ENCODE peak calls at places on chromosomes 1 and 21, in four cellular contexts. R is pancreas, L is brain microvascular endothelial cell, U is BJ. Y is an unnamed sample.
A peak's percentile ranks its signal among the peaks of the same experiment; 100 is the strongest.

GRCh38 chr1:167532964-167533824 is 14.9 kb upstream of the CD247 start:
- DNase-seq in R (no peak), L (no peak), U (no peak), Y (no peak)

GRCh38 chr1:61241411-61241838 is 159.1 kb downstream of the NFIA start:
- DNase-seq in L (no peak), R (peak; percentile 26), U (no peak), Y (peak; percentile 56)

GRCh38 chr1:64823691-64824476 is 79.0 kb downstream of the RAVER2 start:
- DNase-seq in L (peak; percentile 79), R (peak; percentile 42), U (peak; percentile 19), Y (peak; percentile 88)

GRCh38 chr1:113903496-113904291 is 905 bp downstream of the AP4B1 start:
- DNase-seq in R (no peak), L (no peak), U (no peak), Y (peak; percentile 15)

GRCh38 chr1:118900643-118901440 is 87.3 kb downstream of the TBX15 start:
- DNase-seq in R (no peak), L (no peak), U (no peak), Y (no peak)

GRCh38 chr1:21077085-21077484 is 99.6 kb downstream of the EIF4G3 start:
- DNase-seq in U (no peak), L (peak; percentile 63), R (no peak), Y (peak; percentile 67)

GRCh38 chr1:11342677-11343076 is 69.7 kb downstream of the UBIAD1 start:
- DNase-seq in R (no peak), L (no peak), U (no peak), Y (no peak)

GRCh38 chr1:33455537-33456301 is 16.7 kb upstream of the ZSCAN20 start:
- DNase-seq in L (peak; percentile 90), U (peak; percentile 56), R (no peak), Y (peak; percentile 86)

GRCh38 chr1:7117599-7118281 is 332.5 kb downstream of the CAMTA1 start:
- DNase-seq in U (peak; percentile 52), R (no peak), L (peak; percentile 87), Y (peak; percentile 79)

GRCh38 chr1:109299087-109299983 is 7.5 kb downstream of the MYBPHL start:
- DNase-seq in R (no peak), U (peak; percentile 61), L (peak; percentile 93), Y (peak; percentile 42)

GRCh38 chr1:202149566-202149965 is 5.0 kb upstream of the ARL8A start:
- DNase-seq in U (no peak), L (no peak), R (no peak), Y (no peak)

GRCh38 chr1:205543351-205544305 is 39.2 kb downstream of the CDK18 start:
- DNase-seq in R (no peak), L (peak; percentile 76), U (peak; percentile 46), Y (peak; percentile 99)

GRCh38 chr1:67838180-67838912 is 5.1 kb upstream of the GNG12 start:
- DNase-seq in L (no peak), R (no peak), U (no peak), Y (no peak)

GRCh38 chr1:43530483-43531452 is at the start of gene PTPRF:
- DNase-seq in U (no peak), L (no peak), R (peak; percentile 82), Y (peak; percentile 42)

GRCh38 chr1:3430406-3430805 is 24.1 kb upstream of the ARHGEF16 start:
- DNase-seq in U (no peak), L (no peak), R (peak; percentile 30), Y (no peak)

GRCh38 chr1:109997867-109998229 is 13.3 kb downstream of the AHCYL1 start:
- DNase-seq in R (no peak), L (no peak), U (no peak), Y (no peak)

GRCh38 chr1:55043011-55043410 is 3.7 kb downstream of the PCSK9 start:
- DNase-seq in L (no peak), U (no peak), R (no peak), Y (no peak)

GRCh38 chr1:38474738-38475623 is 384.6 kb downstream of the RRAGC start:
- DNase-seq in U (no peak), L (no peak), R (no peak), Y (no peak)

GRCh38 chr1:212638419-212639151 is 30.0 kb downstream of the ATF3 start:
- DNase-seq in R (no peak), U (no peak), L (no peak), Y (no peak)

GRCh38 chr1:242225770-242226573 is 227.1 kb upstream of the MAP1LC3C start:
- DNase-seq in U (no peak), L (peak; percentile 47), R (no peak), Y (peak; percentile 96)

GRCh38 chr21:37675202-37675801 is 241.0 kb downstream of the KCNJ6 start:
- DNase-seq in L (peak; percentile 17), R (peak; percentile 64), U (no peak), Y (peak; percentile 46)

GRCh38 chr1:32464716-32465540 is at the start of gene ZBTB8B:
- DNase-seq in R (peak; percentile 82), U (no peak), L (peak; percentile 37), Y (no peak)

GRCh38 chr1:7827134-7827955 is 25.5 kb downstream of the UTS2 start:
- DNase-seq in R (no peak), L (no peak), U (no peak), Y (no peak)

GRCh38 chr1:3676581-3677410 is 24.5 kb downstream of the TP73 start:
- DNase-seq in L (no peak), R (peak; percentile 31), U (no peak), Y (no peak)

GRCh38 chr1:183952101-183952500 is 85.4 kb downstream of the COLGALT2 start:
- DNase-seq in L (no peak), U (no peak), R (no peak), Y (no peak)

GRCh38 chr1:222815367-222815765 is 527 bp downstream of the DISP1 start:
- DNase-seq in R (no peak), U (no peak), L (peak; percentile 45), Y (peak; percentile 68)

GRCh38 chr1:115454835-115455511 is 116.9 kb upstream of the NGF start:
- DNase-seq in L (no peak), R (no peak), U (no peak), Y (no peak)

GRCh38 chr1:237672748-237673147 is 218.0 kb downstream of the ZP4 start:
- DNase-seq in L (no peak), R (no peak), U (no peak), Y (peak; percentile 65)
- TF ChIP-seq CTCF in L (no peak), R (no peak), U (no peak), Y (peak; percentile 56)

DNA sequence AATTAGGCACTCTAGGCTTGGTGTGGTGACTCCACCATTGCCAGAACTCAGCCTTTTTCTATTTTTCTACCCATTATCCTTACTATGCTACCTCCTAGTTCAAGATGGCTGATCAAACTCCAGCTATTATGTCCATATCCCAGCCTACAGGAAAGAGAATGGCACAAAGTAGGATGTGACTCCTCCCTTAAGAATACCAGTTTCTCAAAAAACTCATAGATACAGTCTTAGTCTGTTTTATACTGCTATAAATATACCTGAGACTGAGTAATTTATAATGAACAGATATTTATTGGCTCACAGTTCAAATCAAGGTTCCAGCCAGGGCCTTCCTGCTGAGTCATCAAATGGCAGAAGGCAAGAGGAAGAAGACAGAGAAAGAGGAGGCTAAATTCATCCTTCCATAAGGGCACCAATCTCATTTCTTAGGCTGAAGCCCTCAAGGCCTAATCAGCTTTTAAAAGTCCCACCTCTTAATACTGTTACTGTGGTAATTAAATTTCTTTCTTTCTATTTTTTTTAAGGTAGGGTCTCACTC is 542.8 kb upstream of the BEND5 start:
- DNase-seq in R (no peak), U (no peak), L (no peak), Y (no peak)
- TF ChIP-seq CTCF in R (no peak), U (no peak), L (no peak), Y (no peak)

DNA sequence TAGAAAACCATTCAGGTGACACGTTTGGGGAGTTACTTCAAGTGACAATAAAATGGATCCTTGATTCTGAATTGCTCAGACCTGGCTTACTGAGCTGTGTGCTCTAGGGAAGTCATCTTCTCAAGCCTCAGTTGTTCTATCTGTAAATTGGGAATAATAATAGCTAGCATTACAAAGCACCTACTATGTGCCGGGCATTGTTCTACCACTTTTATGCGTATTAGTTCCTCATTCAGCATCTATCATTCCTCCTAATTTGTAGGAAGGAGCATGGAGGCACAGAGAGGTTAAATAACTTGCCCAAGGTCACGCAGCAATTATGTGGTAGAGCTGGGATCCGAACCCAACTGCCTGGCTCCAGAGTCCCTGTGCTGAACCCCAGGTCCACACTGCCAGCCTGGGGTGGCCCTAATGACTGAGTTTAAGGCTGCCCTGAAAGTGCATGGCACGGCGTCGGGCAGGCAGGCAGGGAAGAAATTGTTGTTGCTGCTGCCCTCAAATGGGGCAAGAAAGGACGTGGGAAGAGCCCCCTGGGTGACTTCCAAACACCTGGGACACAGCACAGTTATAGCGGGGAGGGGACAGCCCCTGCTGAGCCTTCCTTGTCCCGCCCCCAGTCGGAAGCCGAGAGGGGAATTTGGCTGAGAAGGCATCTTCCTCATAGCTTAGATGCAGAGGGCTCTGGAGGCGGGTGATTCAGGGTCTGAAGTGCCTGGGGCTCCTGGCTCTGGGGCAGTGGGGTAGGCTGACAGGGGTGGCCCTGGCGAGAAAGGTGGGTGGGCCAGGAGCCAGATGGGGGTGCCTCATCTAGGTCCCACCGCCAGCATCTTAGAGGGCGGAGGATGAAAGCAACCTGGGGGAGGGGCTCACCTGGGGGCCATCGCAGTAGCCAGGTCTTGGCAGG is 86.5 kb upstream of the IFFO2 start:
- DNase-seq in U (no peak), R (peak; percentile 32), L (no peak), Y (no peak)
- TF ChIP-seq CTCF in U (no peak), R (no peak), L (no peak), Y (no peak)

DNA sequence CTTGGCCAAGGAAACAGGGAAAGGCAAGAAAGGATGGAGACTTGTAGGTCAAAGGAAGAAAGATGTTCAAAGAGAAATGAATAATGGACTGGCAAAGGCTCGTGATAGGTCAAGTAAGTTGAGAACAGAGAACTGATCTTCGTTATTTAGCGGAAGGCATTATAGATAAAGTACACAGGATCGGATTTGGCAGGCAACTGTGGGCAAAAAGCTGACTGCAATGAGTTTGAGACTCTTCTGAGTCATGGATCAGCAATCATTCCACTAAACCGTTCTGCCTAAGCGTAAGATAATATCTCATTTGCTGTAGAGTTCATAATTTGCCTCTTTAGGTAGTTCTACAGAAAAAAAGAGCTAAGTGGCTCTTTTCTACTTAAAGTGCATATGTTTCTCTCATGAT is 34.1 kb downstream of the KRTAP21-3 start:
- DNase-seq in R (no peak), L (no peak), U (no peak), Y (no peak)
- TF ChIP-seq CTCF in R (no peak), L (no peak), U (no peak), Y (no peak)